ENCODE peak calls at places on chromosome 13, in four cellular contexts. R, P, D and Y are unnamed samples.

GRCh38 chr13:48585456-48585840 is 52.6 kb upstream of the RCBTB2 start:
- DNase-seq in D (no peak), P (peak), R (peak), Y (peak)

GRCh38 chr13:45518525-45519235 is 53.9 kb downstream of the COG3 start:
- DNase-seq in P (no peak), R (peak), D (no peak), Y (no peak)

GRCh38 chr13:102195566-102196462 is 206.0 kb downstream of the FGF14 start:
- DNase-seq in R (no peak), D (no peak), P (peak), Y (no peak)

GRCh38 chr13:80251403-80251802 is 89.5 kb downstream of the SPRY2 start:
- DNase-seq in D (no peak), P (peak), R (peak), Y (peak)

GRCh38 chr13:41568990-41569387 is 111.6 kb downstream of the RGCC start:
- DNase-seq in D (no peak), P (no peak), R (peak), Y (no peak)

GRCh38 chr13:27728271-27728670 is 64.0 kb upstream of the GSX1 start:
- DNase-seq in P (peak), D (no peak), R (no peak), Y (no peak)

GRCh38 chr13:66888698-66889097 is 341.4 kb downstream of the PCDH9 start:
- DNase-seq in P (no peak), R (no peak), D (no peak), Y (no peak)

GRCh38 chr13:80123945-80124344 is 217.0 kb downstream of the SPRY2 start:
- DNase-seq in R (no peak), D (no peak), P (no peak), Y (no peak)

GRCh38 chr13:47949799-47950198 is 51.3 kb downstream of the SUCLA2 start:
- DNase-seq in R (no peak), P (no peak), D (no peak), Y (no peak)

GRCh38 chr13:33799950-33800592 is 17.9 kb upstream of the RFC3 start:
- DNase-seq in D (no peak), P (peak), R (peak), Y (peak)

GRCh38 chr13:113967206-113967720 is 6.6 kb downstream of the C13orf46 start:
- DNase-seq in P (no peak), D (peak), R (no peak), Y (no peak)

GRCh38 chr13:33150146-33150545 is 133.9 kb downstream of the KL start:
- DNase-seq in R (peak), D (no peak), P (no peak), Y (peak)

GRCh38 chr13:40982772-40983171 is 36.3 kb downstream of the ELF1 start:
- DNase-seq in R (no peak), D (no peak), P (peak), Y (no peak)

GRCh38 chr13:92187378-92187989 is 789.1 kb downstream of the GPC5 start:
- DNase-seq in P (peak), D (no peak), R (peak), Y (peak)

GRCh38 chr13:61695147-61695546 is 279.5 kb upstream of the PCDH20 start:
- DNase-seq in D (no peak), P (no peak), R (no peak), Y (no peak)